ENCODE peak calls at places on chromosome 6, in six cellular contexts. G is activated CD4-positive, alpha-beta T cell treated with anti-CD3 and anti-CD28 coated beads, Interleukin-2, amount 10 ng/mL, durations not matched to agents 7 days and 5 days; V is cardiac fibroblast; K is T-helper 2 cell; W is D341Med; Z is WTC11. X is an unnamed sample.

GRCh38 chr6:33683051-33683571 is 28.4 kb downstream of the UQCC2 start:
- DNase-seq in G (peak; percentile 42), V (no peak), K (peak; percentile 49), W (no peak), Z (no peak), X (no peak)

GRCh38 chr6:121201108-121201507 is 133.2 kb downstream of the TBC1D32 start:
- DNase-seq in G (no peak), V (peak; percentile 12), K (no peak), W (no peak), Z (no peak), X (no peak)

GRCh38 chr6:151958332-151958731 is 150.8 kb downstream of the ESR1 start:
- DNase-seq in G (no peak), V (peak; percentile 92), K (no peak), W (no peak), Z (no peak), X (no peak)

GRCh38 chr6:16420715-16421461 is 182.5 kb downstream of the GMPR start:
- DNase-seq in G (peak; percentile 53), V (peak; percentile 52), K (peak; percentile 71), W (no peak), Z (no peak), X (no peak)

GRCh38 chr6:157667211-157668033 is 155.6 kb upstream of the SNX9 start:
- DNase-seq in G (peak; percentile 70), V (peak; percentile 77), K (peak; percentile 17), W (peak; percentile 74), Z (peak; percentile 54), X (peak; percentile 61)

GRCh38 chr6:152136449-152136825 is 329.0 kb downstream of the ESR1 start:
- DNase-seq in G (no peak), V (peak; percentile 19), K (no peak), W (no peak), Z (no peak), X (no peak)

GRCh38 chr6:46014054-46014453 is 1.6 kb downstream of the CLIC5 start:
- DNase-seq in G (no peak), V (no peak), K (peak; percentile 45), W (no peak), Z (no peak), X (no peak)

GRCh38 chr6:118320652-118321051 is 227.4 kb upstream of the PLN start:
- DNase-seq in G (no peak), V (peak; percentile 13), K (no peak), W (no peak), Z (no peak), X (no peak)

GRCh38 chr6:44253307-44254101 is 3.8 kb downstream of the SLC35B2 start:
- DNase-seq in G (peak; percentile 74), V (peak; percentile 52), K (no peak), W (no peak), Z (peak; percentile 72), X (no peak)

GRCh38 chr6:166307082-166307980 is 861 bp downstream of the PRR18 start:
- DNase-seq in G (no peak), V (no peak), K (no peak), W (peak; percentile 59), Z (peak; percentile 70), X (no peak)

GRCh38 chr6:79330723-79331122 is 96.2 kb upstream of the HMGN3 start:
- DNase-seq in G (no peak), V (peak; percentile 11), K (no peak), W (no peak), Z (no peak), X (no peak)

GRCh38 chr6:37622639-37623038 is 75.0 kb downstream of the MDGA1 start:
- DNase-seq in G (peak; percentile 29), V (no peak), K (no peak), W (no peak), Z (no peak), X (no peak)

GRCh38 chr6:170087946-170088348 is 202.9 kb downstream of the DLL1 start:
- DNase-seq in G (peak; percentile 69), V (no peak), K (peak; percentile 58), W (no peak), Z (peak; percentile 9), X (no peak)

GRCh38 chr6:89611666-89612065 is 26.9 kb downstream of the LYRM2 start:
- DNase-seq in G (no peak), V (peak; percentile 19), K (no peak), W (no peak), Z (no peak), X (no peak)

GRCh38 chr6:33994198-33995045 is 151.5 kb downstream of the GRM4 start:
- DNase-seq in G (no peak), V (no peak), K (no peak), W (peak; percentile 20), Z (no peak), X (no peak)